ENCODE peak calls at places on chromosome 1, in seven cellular contexts. I, W, S, H, Q, N and C are unnamed samples.

GRCh38 chr1:15412843-15413242 is 3.2 kb downstream of the EFHD2 start:
- DNase-seq in I (no peak), H (no peak), W (no peak), N (no peak), Q (no peak), S (no peak), C (no peak)

GRCh38 chr1:226980565-226981385 is 40.7 kb downstream of the COQ8A start:
- DNase-seq in S (no peak), Q (no peak), I (no peak), H (no peak), W (no peak), N (no peak), C (no peak)

GRCh38 chr1:6491480-6491962 is at the start of gene PLEKHG5:
- DNase-seq in H (peak), Q (no peak), W (no peak), S (peak), I (no peak), N (no peak), C (no peak)

GRCh38 chr1:5504364-5504740 is 487.9 kb downstream of the NPHP4 start:
- DNase-seq in Q (no peak), S (no peak), W (no peak), I (no peak), H (no peak), N (no peak), C (no peak)

GRCh38 chr1:203039609-203040517 is 13.6 kb downstream of the PPFIA4 start:
- DNase-seq in N (no peak), H (peak), Q (no peak), S (no peak), W (no peak), I (no peak), C (no peak)

GRCh38 chr1:15435239-15436077 is 2.8 kb upstream of the CTRC start:
- DNase-seq in S (no peak), I (no peak), Q (no peak), H (no peak), N (no peak), W (no peak), C (no peak)

GRCh38 chr1:9860887-9861286 is 37.1 kb upstream of the CLSTN1 start:
- DNase-seq in Q (no peak), S (no peak), N (no peak), H (no peak), W (no peak), I (no peak), C (no peak)

GRCh38 chr1:20552728-20553571 is 577 bp downstream of the FAM43B start:
- DNase-seq in W (peak), H (peak), I (no peak), N (no peak), S (no peak), Q (no peak), C (no peak)

GRCh38 chr1:32894019-32894600 is 7.1 kb downstream of the TMEM54 start:
- DNase-seq in W (peak), I (no peak), Q (no peak), S (no peak), N (no peak), H (no peak), C (no peak)

GRCh38 chr1:172874950-172875349 is 175.8 kb downstream of the TNFSF18 start:
- DNase-seq in I (no peak), Q (no peak), W (no peak), N (no peak), H (peak), S (no peak), C (no peak)

GRCh38 chr1:204650911-204651570 is 34.5 kb downstream of the LRRN2 start:
- DNase-seq in I (no peak), W (no peak), Q (no peak), N (no peak), H (no peak), S (no peak), C (no peak)

GRCh38 chr1:69499203-69499803 is 68.4 kb upstream of the LRRC7 start:
- DNase-seq in H (no peak), I (no peak), S (no peak), W (no peak), N (no peak), Q (no peak), C (no peak)

GRCh38 chr1:43600033-43601020 is 49.6 kb upstream of the KDM4A start:
- DNase-seq in S (no peak), H (no peak), Q (no peak), I (no peak), N (no peak), W (no peak), C (no peak)

GRCh38 chr1:232211149-232211548 is 418.8 kb downstream of the SIPA1L2 start:
- DNase-seq in W (no peak), N (no peak), Q (no peak), H (peak), S (no peak), I (no peak), C (no peak)